ENCODE peak calls at places on chromosome 1, in five cellular contexts. Y is activated CD4-positive, alpha-beta T cell treated with anti-CD3 and anti-CD28 coated beads, Interleukin-2, amount 10 ng/mL, durations not matched to agents 7 days and 5 days; G is thoracic aorta; X is amniotic stem cell; W is NCI-H446 treated with DMSO at 0.1 percent for 48 hours. L is an unnamed sample.
A peak's percentile ranks its signal among the peaks of the same experiment; 100 is the strongest.

GRCh38 chr1:43499882-43500281 is 30.8 kb upstream of the PTPRF start:
- DNase-seq in X (no peak), G (no peak), Y (no peak), W (no peak), L (no peak)

GRCh38 chr1:183881387-183882084 is 76.6 kb downstream of the RGL1 start:
- DNase-seq in X (peak; percentile 18), W (peak; percentile 72), Y (no peak), G (no peak), L (no peak)

GRCh38 chr1:218785928-218786327 is 387.8 kb upstream of the LYPLAL1 start:
- DNase-seq in W (no peak), Y (no peak), G (peak; percentile 3), X (no peak), L (no peak)

GRCh38 chr1:65175171-65176070 is 27.4 kb downstream of the AK4 start:
- DNase-seq in W (peak; percentile 99), Y (no peak), G (no peak), X (no peak), L (no peak)

GRCh38 chr1:90834354-90835171 is 117.5 kb upstream of the BARHL2 start:
- DNase-seq in Y (no peak), G (no peak), W (no peak), X (no peak), L (no peak)

GRCh38 chr1:7256526-7256925 is 471.3 kb downstream of the CAMTA1 start:
- DNase-seq in G (no peak), X (no peak), Y (no peak), W (no peak), L (no peak)

GRCh38 chr1:10339815-10340214 is 59.0 kb upstream of the PGD start:
- DNase-seq in W (no peak), G (no peak), X (no peak), Y (no peak), L (no peak)

GRCh38 chr1:210516092-210516491 is 187.4 kb downstream of the HHAT start:
- DNase-seq in W (no peak), Y (no peak), G (no peak), X (no peak), L (no peak)

GRCh38 chr1:109425391-109425790 is 857 bp downstream of the PSMA5 start:
- DNase-seq in G (no peak), W (no peak), Y (peak; percentile 26), X (no peak), L (no peak)

GRCh38 chr1:40090652-40091355 is 6.2 kb downstream of the PPT1 start:
- DNase-seq in W (no peak), G (no peak), X (no peak), Y (no peak), L (no peak)

GRCh38 chr1:110210604-110211502 is 739 bp downstream of the KCNC4 start:
- DNase-seq in W (no peak), Y (peak; percentile 63), G (no peak), X (no peak), L (no peak)

GRCh38 chr1:163178628-163179027 is 24.1 kb downstream of the RGS5 start:
- DNase-seq in X (no peak), W (no peak), Y (no peak), G (no peak), L (no peak)

GRCh38 chr1:11880911-11881748 is 22.4 kb upstream of the NPPB start:
- DNase-seq in W (no peak), G (no peak), X (no peak), Y (no peak), L (no peak)

GRCh38 chr1:204990059-204990664 is 52.9 kb upstream of the CNTN2 start:
- DNase-seq in Y (no peak), X (no peak), G (no peak), W (no peak), L (no peak)

GRCh38 chr1:236850077-236850476 is 55.0 kb downstream of the MTR start:
- DNase-seq in X (no peak), G (no peak), W (no peak), Y (no peak), L (no peak)

GRCh38 chr1:2427051-2427450 is 14.7 kb upstream of the PEX10 start:
- DNase-seq in G (no peak), W (no peak), Y (no peak), X (no peak), L (no peak)